ENCODE peak calls at places on chromosomes 13 and 19, in ten cellular contexts. D, Z, T, P, K, Y, W, L, Q and H are unnamed samples. For H3K36me3, the result is how much of the 10 kb centered on the place peaks cover.

GRCh38 chr13:54185785-54186184 is 1157.2 kb downstream of the OLFM4 start:
- DNase-seq in D (no peak), Z (peak), T (peak), P (no peak), K (no peak), Y (no peak), W (no peak), L (no peak), Q (no peak), H (no peak)

GRCh38 chr13:114071991-114072390 is 60.4 kb downstream of the RASA3 start:
- DNase-seq in D (no peak), Z (no peak), T (no peak), P (peak), K (no peak), Y (peak), W (no peak), L (peak), Q (no peak), H (no peak)

GRCh38 chr13:28357846-28358496 is 137.0 kb downstream of the FLT1 start:
- DNase-seq in D (no peak), Z (no peak), T (no peak), P (no peak), K (no peak), Y (no peak), W (no peak), L (no peak), Q (no peak), H (no peak)

GRCh38 chr19:36939153-36939552 is 23.0 kb downstream of the ZNF568 start:
- DNase-seq in D (no peak), Z (no peak), T (no peak), P (no peak), K (no peak), Y (no peak), W (no peak), L (no peak), Q (no peak), H (no peak)

GRCh38 chr19:12834418-12834943 is at the start of gene RTBDN:
- DNase-seq in D (no peak), Z (peak), T (no peak), P (no peak), K (no peak), Y (no peak), W (no peak), L (no peak), Q (no peak), H (no peak)

GRCh38 chr19:36707134-36707533 is 19.7 kb downstream of the ZNF567 start:
- DNase-seq in D (no peak), Z (no peak), T (no peak), P (no peak), K (no peak), Y (no peak), W (no peak), L (no peak), Q (no peak), H (no peak)

GRCh38 chr19:46840157-46840942 is 10.3 kb downstream of the AP2S1 start:
- DNase-seq in D (no peak), Z (peak), T (peak), P (no peak), K (peak), Y (peak), W (peak), L (no peak), Q (no peak), H (peak)

GRCh38 chr19:19062454-19063182 is 1.2 kb upstream of the SLC25A42 start:
- DNase-seq in D (no peak), Z (peak), T (no peak), P (no peak), K (no peak), Y (peak), W (peak), L (no peak), Q (no peak), H (no peak)

GRCh38 chr13:39682310-39682709 is 26.8 kb downstream of the COG6 start:
- DNase-seq in D (no peak), Z (no peak), T (no peak), P (no peak), K (no peak), Y (no peak), W (no peak), L (no peak), Q (no peak), H (no peak)

GRCh38 chr19:28694812-28695211 is 518.1 kb downstream of the UQCRFS1 start:
- DNase-seq in D (no peak), Z (no peak), T (no peak), P (no peak), K (no peak), Y (no peak), W (no peak), L (no peak), Q (no peak), H (no peak)

GRCh38 chr19:6276447-6276846 is 3.3 kb downstream of the MLLT1 start:
- DNase-seq in D (peak), Z (no peak), T (no peak), P (no peak), K (no peak), Y (no peak), W (no peak), L (no peak), Q (no peak), H (no peak)

GRCh38 chr19:13929340-13929739 is 8.9 kb downstream of the PODNL1 start:
- DNase-seq in D (no peak), Z (no peak), T (no peak), P (no peak), K (no peak), Y (no peak), W (no peak), L (no peak), Q (no peak), H (no peak)

DNA sequence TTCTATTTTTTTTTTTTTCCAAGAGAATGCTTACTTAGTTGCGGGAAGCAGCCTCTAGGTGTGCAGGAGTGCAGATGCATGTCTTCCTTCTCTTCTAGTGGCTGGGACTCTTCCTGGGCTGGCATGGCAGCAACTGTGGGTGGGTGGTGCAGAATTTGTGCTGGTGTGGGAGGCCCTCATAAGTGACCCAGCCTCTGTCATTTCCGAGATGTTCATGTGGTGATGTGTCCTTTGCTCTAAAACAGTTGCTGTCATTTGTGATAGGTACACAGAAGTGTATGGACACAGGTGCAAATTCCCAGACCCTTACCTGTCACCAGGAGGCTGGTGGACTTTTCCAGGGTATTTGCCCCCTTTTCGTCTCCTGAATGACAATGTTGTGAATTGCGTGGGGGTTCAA is 367.7 kb downstream of the KCNRG start:
- DNase-seq in D (no peak), Z (no peak), T (no peak), P (no peak), K (no peak), Y (no peak), W (no peak), L (no peak), Q (no peak), H (no peak)
- H3K27ac ChIP-seq in D (no peak), Z (no peak), T (no peak), P (no peak), K (no peak), Y (no peak), W (no peak), L (no peak), Q (no peak), H (no peak)

GRCh38 chr19:45278087-45278486 is 27.0 kb downstream of the MARK4 start:
- DNase-seq in D (no peak), Z (no peak), T (no peak), P (no peak), K (no peak), Y (no peak), W (no peak), L (no peak), Q (no peak), H (no peak)
- H3K36me3 ChIP-seq in D (under half), Z (under half), T (under half), P (under half), K (half or more), Y (half or more), W (under half), L (under half), Q (half or more), H (under half)

DNA sequence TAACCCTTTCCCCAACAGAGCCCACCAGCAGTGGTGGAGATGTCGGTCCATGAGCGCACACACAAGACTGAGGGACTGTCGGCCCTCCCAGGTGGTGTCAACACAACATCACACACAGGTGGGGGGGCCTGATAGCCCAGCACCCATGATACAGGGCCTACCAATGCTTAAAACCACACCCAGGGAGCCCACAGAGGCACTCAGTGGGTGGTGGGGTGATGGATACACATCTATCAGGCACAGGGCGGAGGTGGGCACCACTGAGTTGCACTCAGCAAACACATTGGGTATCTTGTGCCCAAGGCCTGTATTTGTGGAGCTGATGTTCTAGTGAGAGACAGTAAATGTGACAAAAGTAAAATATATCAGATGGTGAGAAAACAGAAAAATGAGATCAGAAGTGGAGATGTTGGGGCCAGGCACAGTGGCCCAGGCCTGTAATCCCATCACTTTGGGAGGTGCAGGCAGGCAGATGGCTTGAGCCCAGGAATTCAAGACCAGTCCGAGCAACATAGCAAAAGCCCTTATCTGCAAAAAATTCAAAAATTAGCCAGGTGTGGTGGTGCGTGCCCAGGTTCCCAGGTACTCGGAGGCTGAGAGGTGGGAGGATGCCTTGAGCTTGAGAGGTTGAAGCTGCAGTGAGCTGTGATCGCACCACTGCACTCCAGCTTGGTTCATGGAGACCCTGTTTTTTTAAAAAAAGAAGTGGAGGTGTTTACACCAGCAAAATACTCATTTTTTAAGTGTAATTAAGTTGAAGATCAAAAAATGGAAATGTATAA is 6.8 kb upstream of the ZFP36 start:
- DNase-seq in D (no peak), Z (no peak), T (no peak), P (no peak), K (no peak), Y (peak), W (no peak), L (peak), Q (no peak), H (no peak)
- H3K27ac ChIP-seq in D (peak), Z (no peak), T (no peak), P (peak), K (peak), Y (no peak), W (peak), L (peak), Q (peak), H (peak)

GRCh38 chr13:107222619-107223018 is 654.7 kb upstream of the ARGLU1 start:
- DNase-seq in D (no peak), Z (no peak), T (no peak), P (no peak), K (no peak), Y (no peak), W (no peak), L (no peak), Q (no peak), H (no peak)
- H3K36me3 ChIP-seq in D (under half), Z (under half), T (under half), P (under half), K (under half), Y (under half), W (under half), L (under half), Q (under half), H (under half)

GRCh38 chr13:33284016-33284415 is 1.5 kb downstream of the STARD13 start:
- DNase-seq in D (no peak), Z (no peak), T (no peak), P (no peak), K (no peak), Y (no peak), W (no peak), L (no peak), Q (no peak), H (no peak)

GRCh38 chr13:33286143-33286542 is 588 bp upstream of the STARD13 start:
- DNase-seq in D (peak), Z (no peak), T (no peak), P (no peak), K (no peak), Y (no peak), W (no peak), L (no peak), Q (no peak), H (peak)

GRCh38 chr13:33285420-33286124 is at the start of gene STARD13:
- DNase-seq in D (peak), Z (peak), T (peak), P (peak), K (peak), Y (peak), W (peak), L (peak), Q (peak), H (peak)

GRCh38 chr13:33283195-33283910 is 2.2 kb downstream of the STARD13 start:
- DNase-seq in D (no peak), Z (no peak), T (no peak), P (no peak), K (no peak), Y (no peak), W (no peak), L (no peak), Q (no peak), H (no peak)

DNA sequence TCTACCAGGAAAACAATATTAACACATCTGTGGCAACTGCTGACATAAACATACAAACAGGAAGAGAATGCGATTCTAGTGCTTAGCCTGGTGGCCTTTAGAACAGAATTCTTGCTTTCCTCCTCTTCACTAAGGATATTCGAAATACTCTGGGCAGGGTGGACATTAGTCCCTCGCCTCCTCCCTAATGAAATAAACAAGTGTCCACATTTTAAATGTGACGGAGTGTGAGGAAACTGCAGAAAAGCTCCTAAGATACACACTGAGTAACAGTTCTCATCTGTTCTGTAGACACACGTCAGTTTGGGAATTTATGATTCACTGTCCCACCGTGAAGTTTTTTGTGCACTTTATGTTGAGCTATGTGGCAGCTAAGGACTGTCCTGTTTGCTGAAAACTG is 639 bp downstream of the STARD13 start:
- DNase-seq in D (no peak), Z (peak), T (no peak), P (no peak), K (no peak), Y (no peak), W (peak), L (no peak), Q (no peak), H (peak)
- H3K27ac ChIP-seq in D (peak), Z (peak), T (peak), P (peak), K (peak), Y (peak), W (peak), L (peak), Q (peak), H (peak)

GRCh38 chr19:2076481-2077082 is 19.5 kb downstream of the MOB3A start:
- DNase-seq in D (no peak), Z (no peak), T (no peak), P (no peak), K (no peak), Y (no peak), W (no peak), L (no peak), Q (no peak), H (no peak)

GRCh38 chr19:2079865-2080301 is 16.2 kb downstream of the MOB3A start:
- DNase-seq in D (no peak), Z (no peak), T (no peak), P (no peak), K (no peak), Y (no peak), W (no peak), L (no peak), Q (no peak), H (no peak)

GRCh38 chr19:2077833-2078619 is 18.1 kb downstream of the MOB3A start:
- DNase-seq in D (no peak), Z (no peak), T (no peak), P (no peak), K (no peak), Y (no peak), W (no peak), L (no peak), Q (no peak), H (no peak)

GRCh38 chr19:2079076-2079864 is 16.9 kb downstream of the MOB3A start:
- DNase-seq in D (no peak), Z (no peak), T (no peak), P (no peak), K (no peak), Y (no peak), W (no peak), L (no peak), Q (no peak), H (no peak)

DNA sequence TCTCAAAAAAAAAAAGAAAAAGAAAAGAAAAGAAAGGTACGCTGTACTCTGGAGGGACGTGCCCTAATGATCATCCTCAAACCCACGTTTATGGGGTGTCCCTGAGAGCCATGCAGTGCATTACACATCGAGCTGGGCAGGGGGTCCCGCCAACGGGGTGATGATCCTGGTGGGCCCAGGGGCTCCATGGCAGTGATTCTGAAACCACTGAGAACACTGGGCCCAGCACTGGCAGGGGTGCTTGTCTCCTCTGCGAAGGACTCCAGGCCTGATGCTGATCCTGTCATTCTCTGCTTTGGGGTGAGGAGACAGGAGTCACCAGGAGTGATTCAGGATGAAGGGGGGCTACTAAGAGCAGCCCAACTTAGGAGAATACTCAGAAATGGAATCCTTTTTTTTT is 18.7 kb downstream of the MOB3A start:
- DNase-seq in D (no peak), Z (no peak), T (no peak), P (no peak), K (no peak), Y (no peak), W (no peak), L (no peak), Q (no peak), H (no peak)
- H3K36me3 ChIP-seq in D (under half), Z (under half), T (under half), P (under half), K (half or more), Y (half or more), W (under half), L (half or more), Q (half or more), H (under half)

DNA sequence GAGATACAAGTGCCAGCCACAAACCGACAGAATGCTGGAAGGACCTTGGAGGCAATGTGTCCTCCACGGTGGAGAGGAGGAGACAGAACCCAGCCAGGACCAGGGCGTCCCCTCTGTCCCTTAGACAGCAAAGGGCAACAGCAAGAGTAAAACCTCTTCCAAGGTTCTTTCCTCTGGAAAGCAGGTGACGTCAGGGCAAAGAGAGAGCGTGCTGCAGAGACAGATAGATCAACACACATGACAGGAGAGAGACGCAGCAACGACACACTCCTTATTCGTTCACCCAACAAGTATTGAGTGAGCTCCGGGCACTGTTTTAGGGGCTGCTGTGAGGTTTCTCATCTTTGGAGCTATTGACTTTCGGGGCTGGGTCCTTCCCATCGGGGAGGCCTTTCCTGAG is 1.3 kb upstream of the GALP start:
- DNase-seq in D (no peak), Z (no peak), T (no peak), P (no peak), K (no peak), Y (no peak), W (no peak), L (no peak), Q (no peak), H (no peak)
- H3K27ac ChIP-seq in D (no peak), Z (no peak), T (no peak), P (no peak), K (no peak), Y (no peak), W (no peak), L (no peak), Q (no peak), H (no peak)

DNA sequence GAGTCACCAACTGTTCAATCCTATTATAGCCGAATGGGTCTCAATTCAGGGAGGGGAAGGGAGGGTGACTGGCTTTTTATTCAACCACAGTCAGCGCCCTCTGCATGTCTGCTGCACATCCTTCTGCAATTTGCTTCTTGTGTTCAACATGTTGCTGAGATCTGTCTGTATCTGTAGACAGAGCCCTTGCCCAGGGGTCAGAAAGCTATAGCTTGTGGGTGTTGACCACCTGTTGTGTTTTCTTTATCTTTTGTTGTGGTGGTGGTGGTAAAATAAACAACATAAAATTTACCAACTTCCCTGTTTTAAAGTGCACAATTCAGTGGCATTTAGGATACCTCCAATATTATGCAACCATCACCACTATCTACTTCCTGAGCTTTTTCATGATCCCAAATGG is 12.2 kb downstream of the PPP1R12C start:
- DNase-seq in D (no peak), Z (no peak), T (no peak), P (no peak), K (no peak), Y (no peak), W (no peak), L (no peak), Q (no peak), H (no peak)
- H3K36me3 ChIP-seq in D (under half), Z (under half), T (under half), P (under half), K (half or more), Y (half or more), W (under half), L (half or more), Q (half or more), H (under half)

DNA sequence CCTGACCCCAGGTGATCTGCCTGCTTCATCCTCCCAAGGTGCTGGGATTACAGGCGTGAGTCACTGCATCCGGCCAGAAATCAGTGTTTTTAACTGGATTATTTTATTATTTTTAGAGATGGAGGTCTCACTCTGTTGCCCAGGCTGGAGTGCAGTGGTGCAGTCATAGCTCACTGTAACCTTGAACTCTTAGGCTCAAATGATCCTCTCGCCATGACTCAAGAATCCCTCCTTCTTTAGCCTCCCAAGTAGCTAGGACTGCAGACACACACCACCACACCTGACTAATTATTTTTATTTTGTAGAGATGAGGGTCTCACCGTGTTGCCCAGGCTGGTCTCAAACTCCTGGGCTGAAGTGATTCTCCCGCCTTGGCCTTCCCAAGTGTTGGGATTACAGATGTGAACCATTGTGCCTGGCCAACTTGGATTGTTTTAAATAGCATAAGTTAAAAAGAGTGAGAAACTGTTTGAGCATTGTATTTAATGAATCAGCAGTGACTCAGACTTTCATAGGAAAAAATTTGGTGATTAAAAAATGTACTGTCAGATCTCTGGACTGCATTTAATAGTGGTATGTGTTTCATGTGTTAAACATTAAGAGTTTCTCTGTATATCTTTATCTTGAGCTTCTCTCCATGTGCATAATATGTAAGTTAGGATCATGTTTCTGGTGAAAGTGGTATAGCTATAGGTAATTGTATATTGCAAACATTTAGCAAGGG is 121.1 kb downstream of the PCCA start:
- DNase-seq in D (no peak), Z (peak), T (no peak), P (no peak), K (no peak), Y (no peak), W (no peak), L (no peak), Q (no peak), H (no peak)
- H3K27ac ChIP-seq in D (no peak), Z (peak), T (no peak), P (no peak), K (no peak), Y (no peak), W (no peak), L (no peak), Q (no peak), H (no peak)